ENCODE peak calls at places on chromosomes 16 and 17, in six cellular contexts. One of them, this sample, is unnamed.

GRCh38 chr17:29867643-29868181 is 62.3 kb downstream of the SSH2 start:
- DNase-seq in activated CD4-positive, alpha-beta T cell treated with anti-CD3 and anti-CD28 coated beads, Interleukin-2, amount 50 U/mL, for 48 hours: no peak
- DNase-seq in adrenal gland: no peak
- DNase-seq in cerebellum: no peak
- DNase-seq in ACHN: peak; percentile 15
- DNase-seq in NCI-H1105: no peak
- DNase-seq in this sample: no peak

GRCh38 chr16:4915226-4915761 is 21.7 kb downstream of the PPL start:
- DNase-seq in activated CD4-positive, alpha-beta T cell treated with anti-CD3 and anti-CD28 coated beads, Interleukin-2, amount 50 U/mL, for 48 hours: no peak
- DNase-seq in adrenal gland: peak; percentile 47
- DNase-seq in cerebellum: no peak
- DNase-seq in ACHN: peak; percentile 46
- DNase-seq in NCI-H1105: no peak
- DNase-seq in this sample: no peak

GRCh38 chr17:36107660-36108059 is 4.0 kb downstream of the CCL4 start:
- DNase-seq in activated CD4-positive, alpha-beta T cell treated with anti-CD3 and anti-CD28 coated beads, Interleukin-2, amount 50 U/mL, for 48 hours: no peak
- DNase-seq in adrenal gland: no peak
- DNase-seq in cerebellum: no peak
- DNase-seq in ACHN: no peak
- DNase-seq in NCI-H1105: no peak
- DNase-seq in this sample: no peak

GRCh38 chr16:3131755-3132377 is 3.0 kb upstream of the ZNF213 start:
- DNase-seq in activated CD4-positive, alpha-beta T cell treated with anti-CD3 and anti-CD28 coated beads, Interleukin-2, amount 50 U/mL, for 48 hours: peak; percentile 64
- DNase-seq in adrenal gland: peak; percentile 49
- DNase-seq in cerebellum: no peak
- DNase-seq in ACHN: peak; percentile 71
- DNase-seq in NCI-H1105: no peak
- DNase-seq in this sample: peak; percentile 54

GRCh38 chr17:2243953-2244352 is 59.6 kb downstream of the SMG6 start:
- DNase-seq in activated CD4-positive, alpha-beta T cell treated with anti-CD3 and anti-CD28 coated beads, Interleukin-2, amount 50 U/mL, for 48 hours: no peak
- DNase-seq in adrenal gland: no peak
- DNase-seq in cerebellum: no peak
- DNase-seq in ACHN: no peak
- DNase-seq in NCI-H1105: no peak
- DNase-seq in this sample: no peak

GRCh38 chr16:59573528-59574271 is 839.6 kb upstream of the GOT2 start:
- DNase-seq in activated CD4-positive, alpha-beta T cell treated with anti-CD3 and anti-CD28 coated beads, Interleukin-2, amount 50 U/mL, for 48 hours: no peak
- DNase-seq in adrenal gland: no peak
- DNase-seq in cerebellum: no peak
- DNase-seq in ACHN: no peak
- DNase-seq in NCI-H1105: no peak
- DNase-seq in this sample: no peak

GRCh38 chr17:6392609-6393367 is 42.1 kb downstream of the AIPL1 start:
- DNase-seq in activated CD4-positive, alpha-beta T cell treated with anti-CD3 and anti-CD28 coated beads, Interleukin-2, amount 50 U/mL, for 48 hours: no peak
- DNase-seq in adrenal gland: no peak
- DNase-seq in cerebellum: no peak
- DNase-seq in ACHN: no peak
- DNase-seq in NCI-H1105: peak; percentile 88
- DNase-seq in this sample: no peak

GRCh38 chr16:9595393-9595792 is 503.9 kb downstream of the HAPSTR1 start:
- DNase-seq in activated CD4-positive, alpha-beta T cell treated with anti-CD3 and anti-CD28 coated beads, Interleukin-2, amount 50 U/mL, for 48 hours: no peak
- DNase-seq in adrenal gland: no peak
- DNase-seq in cerebellum: no peak
- DNase-seq in ACHN: no peak
- DNase-seq in NCI-H1105: no peak
- DNase-seq in this sample: no peak

GRCh38 chr16:9139965-9140364 is 48.5 kb downstream of the HAPSTR1 start:
- DNase-seq in activated CD4-positive, alpha-beta T cell treated with anti-CD3 and anti-CD28 coated beads, Interleukin-2, amount 50 U/mL, for 48 hours: no peak
- DNase-seq in adrenal gland: no peak
- DNase-seq in cerebellum: no peak
- DNase-seq in ACHN: peak; percentile 54
- DNase-seq in NCI-H1105: no peak
- DNase-seq in this sample: peak; percentile 59

GRCh38 chr16:50399411-50399810 is 30.6 kb upstream of the BRD7 start:
- DNase-seq in activated CD4-positive, alpha-beta T cell treated with anti-CD3 and anti-CD28 coated beads, Interleukin-2, amount 50 U/mL, for 48 hours: no peak
- DNase-seq in adrenal gland: no peak
- DNase-seq in cerebellum: no peak
- DNase-seq in ACHN: no peak
- DNase-seq in NCI-H1105: no peak
- DNase-seq in this sample: no peak

GRCh38 chr17:64455993-64456885 is 7.3 kb downstream of the MILR1 start:
- DNase-seq in activated CD4-positive, alpha-beta T cell treated with anti-CD3 and anti-CD28 coated beads, Interleukin-2, amount 50 U/mL, for 48 hours: no peak
- DNase-seq in adrenal gland: no peak
- DNase-seq in cerebellum: no peak
- DNase-seq in ACHN: no peak
- DNase-seq in NCI-H1105: no peak
- DNase-seq in this sample: no peak

This sample was measured in K562.